ENCODE peak calls at places on chromosomes 1 and 21, in five cellular contexts. Z, I, U, N and L are unnamed samples. For H3K4me1, the result is how much of the 10 kb centered on the place peaks cover.

GRCh38 chr1:149997585-149998262 is 12.8 kb downstream of the OTUD7B start:
- DNase-seq in I (no peak), Z (no peak), N (no peak), U (no peak), L (no peak)

GRCh38 chr1:240646861-240647260 is 34.9 kb upstream of the GREM2 start:
- DNase-seq in I (peak), Z (no peak), N (no peak), U (no peak), L (no peak)

GRCh38 chr1:180381184-180381580 is 121.2 kb downstream of the ACBD6 start:
- DNase-seq in Z (no peak), N (no peak), I (no peak), U (no peak), L (no peak)

GRCh38 chr1:246788895-246789338 is 64.7 kb downstream of the SCCPDH start:
- DNase-seq in U (no peak), Z (no peak), N (no peak), I (no peak), L (peak)

GRCh38 chr1:117817629-117818028 is 111.8 kb downstream of the GDAP2 start:
- DNase-seq in I (no peak), U (no peak), Z (no peak), N (no peak), L (no peak)

GRCh38 chr1:2543543-2544092 is 12.6 kb upstream of the TNFRSF14 start:
- DNase-seq in Z (peak), I (no peak), U (no peak), N (peak), L (no peak)

GRCh38 chr21:32328595-32328994 is 29.9 kb downstream of the MRAP start:
- DNase-seq in I (no peak), Z (no peak), N (peak), U (no peak), L (no peak)

GRCh38 chr1:18926315-18927081 is 24.1 kb upstream of the ALDH4A1 start:
- DNase-seq in Z (no peak), N (peak), I (peak), U (no peak), L (no peak)

GRCh38 chr1:94871031-94871430 is 50.9 kb downstream of the SLC44A3 start:
- DNase-seq in I (peak), Z (no peak), U (no peak), N (peak), L (no peak)

GRCh38 chr1:173210273-173210672 is 3.1 kb upstream of the TNFSF4 start:
- DNase-seq in I (no peak), Z (no peak), U (no peak), N (no peak), L (no peak)

GRCh38 chr1:12528021-12528852 is 89.8 kb downstream of the DHRS3 start:
- DNase-seq in U (no peak), I (no peak), Z (no peak), N (peak), L (no peak)

GRCh38 chr1:203669739-203670138 is 43.1 kb downstream of the ATP2B4 start:
- DNase-seq in U (no peak), I (no peak), Z (no peak), N (peak), L (no peak)

GRCh38 chr21:42766756-42767560 is 112.4 kb downstream of the WDR4 start:
- DNase-seq in N (no peak), U (no peak), I (no peak), Z (no peak), L (no peak)

GRCh38 chr1:243748227-243748626 is 101.8 kb downstream of the AKT3 start:
- DNase-seq in N (no peak), U (no peak), I (no peak), Z (no peak), L (no peak)

GRCh38 chr1:18817316-18817715 is 42.1 kb downstream of the TAS1R2 start:
- DNase-seq in N (no peak), Z (no peak), U (no peak), I (no peak), L (no peak)

GRCh38 chr1:199778324-199778955 is 249.1 kb upstream of the NR5A2 start:
- DNase-seq in I (no peak), U (no peak), N (peak), Z (no peak), L (no peak)

DNA sequence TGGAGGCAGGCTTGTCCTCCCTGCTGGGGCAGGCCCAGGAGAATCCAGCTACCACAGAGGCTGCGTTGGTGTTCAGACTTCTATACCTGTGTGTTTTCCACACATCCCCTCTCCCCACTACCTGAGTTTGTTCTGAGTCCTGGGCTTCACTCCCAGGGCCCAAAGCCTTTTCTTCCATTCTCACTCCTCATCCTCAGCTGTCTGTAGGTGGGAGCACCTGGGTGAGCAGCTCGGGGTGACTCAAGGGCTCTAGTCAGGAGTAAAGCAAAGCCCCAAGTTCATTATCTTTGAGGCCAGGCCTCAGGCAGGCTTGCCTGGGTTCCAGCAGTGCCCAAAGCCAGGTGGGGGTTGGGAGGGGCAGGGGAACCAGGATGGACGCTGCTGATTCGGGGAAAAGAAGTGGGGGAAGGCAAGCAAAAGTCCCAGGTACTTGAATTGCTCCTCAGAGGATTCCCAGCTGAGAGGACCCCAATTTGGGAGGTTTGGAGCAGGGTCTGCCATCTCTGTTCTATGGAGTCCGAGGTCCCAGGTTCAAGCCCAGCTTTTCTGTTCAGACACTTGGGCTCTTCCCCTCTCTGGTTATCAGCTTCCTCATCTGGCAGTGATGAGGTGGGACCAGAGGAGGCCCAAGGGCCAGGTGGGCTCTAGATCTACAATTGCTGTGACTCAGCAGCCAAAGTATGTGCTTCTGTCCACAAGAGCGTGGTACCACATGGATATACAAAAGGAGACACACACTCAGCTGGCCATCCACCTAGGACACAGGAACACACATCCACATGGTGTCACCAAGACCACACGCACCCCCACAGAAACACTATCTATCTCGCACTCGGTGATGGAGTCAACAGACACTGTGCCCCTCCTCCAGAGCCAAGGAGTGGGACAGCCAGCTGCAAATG is 5.8 kb upstream of the PTPN7 start:
- DNase-seq in Z (no peak), U (no peak), I (no peak), N (no peak), L (no peak)
- H3K4me1 ChIP-seq in Z (under half), U (under half), I (under half), N (under half), L (under half)

DNA sequence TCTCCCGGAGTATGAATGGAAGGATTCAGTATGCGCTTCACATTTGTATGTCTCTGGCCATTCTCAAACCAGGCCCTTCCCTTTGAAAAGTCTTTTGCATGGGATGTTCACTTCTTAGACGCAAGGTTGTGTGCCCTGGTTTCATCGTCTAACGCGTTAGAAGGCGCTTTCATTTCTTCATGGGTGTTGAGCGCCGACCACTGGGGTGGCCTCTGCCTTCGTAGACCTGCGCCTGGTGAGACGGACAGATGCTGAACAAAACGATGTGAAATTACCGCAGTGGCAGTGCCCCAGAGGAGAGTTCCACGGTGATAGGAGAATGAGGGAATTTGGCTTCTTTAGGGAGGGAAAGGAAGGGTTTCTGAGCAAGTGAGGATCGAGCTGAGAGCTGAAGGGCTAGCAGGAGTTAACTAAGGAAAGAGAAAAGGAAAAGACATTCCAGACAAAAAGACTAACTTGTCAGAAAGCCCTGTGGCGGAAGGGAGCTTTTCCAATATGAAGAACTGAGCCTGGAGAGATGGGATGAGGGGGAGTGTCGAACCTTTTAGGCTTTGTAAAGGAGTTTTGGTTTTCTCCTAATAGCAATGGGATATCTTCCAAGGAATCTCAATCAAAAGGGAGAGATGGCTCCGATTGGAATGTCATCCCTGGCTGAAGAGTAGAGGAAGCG is 904 bp downstream of the GGPS1 start:
- DNase-seq in U (no peak), I (no peak), Z (no peak), N (no peak), L (no peak)
- H2BK12ac ChIP-seq in U (no peak), I (no peak), Z (no peak), N (peak), L (no peak)

GRCh38 chr1:164602480-164603093 is 43.6 kb downstream of the PBX1 start:
- DNase-seq in I (no peak), N (peak), U (peak), Z (no peak), L (peak)

GRCh38 chr1:164599272-164599671 is 40.3 kb downstream of the PBX1 start:
- DNase-seq in Z (no peak), N (no peak), I (no peak), U (no peak), L (no peak)

GRCh38 chr1:164598719-164599118 is 39.7 kb downstream of the PBX1 start:
- DNase-seq in U (no peak), Z (no peak), N (no peak), I (no peak), L (no peak)

GRCh38 chr1:164602142-164602429 is 43.1 kb downstream of the PBX1 start:
- DNase-seq in U (no peak), N (no peak), Z (no peak), I (peak), L (peak)

GRCh38 chr1:164601399-164602141 is 42.6 kb downstream of the PBX1 start:
- DNase-seq in Z (no peak), U (no peak), N (no peak), I (no peak), L (no peak)
- H3K18ac ChIP-seq in Z (no peak), U (peak), N (no peak), I (peak), L (peak)

GRCh38 chr1:230102472-230102871 is 35.4 kb downstream of the GALNT2 start:
- DNase-seq in Z (no peak), U (no peak), N (peak), I (no peak), L (no peak)

GRCh38 chr1:230099435-230099834 is 32.4 kb downstream of the GALNT2 start:
- DNase-seq in I (no peak), U (no peak), Z (no peak), N (no peak), L (no peak)

GRCh38 chr1:230102046-230102445 is 35.0 kb downstream of the GALNT2 start:
- DNase-seq in Z (no peak), I (no peak), U (no peak), N (no peak), L (no peak)

GRCh38 chr1:230101556-230101955 is 34.5 kb downstream of the GALNT2 start:
- DNase-seq in N (no peak), I (no peak), U (no peak), Z (no peak), L (no peak)

GRCh38 chr1:230100932-230101331 is 33.9 kb downstream of the GALNT2 start:
- DNase-seq in I (no peak), N (no peak), Z (no peak), U (no peak), L (no peak)
- H3K4me1 ChIP-seq in I (under half), N (under half), Z (under half), U (under half), L (under half)

GRCh38 chr1:43542515-43543458 is 12.1 kb downstream of the PTPRF start:
- DNase-seq in N (no peak), Z (no peak), U (no peak), I (peak), L (no peak)
- H2BK12ac ChIP-seq in N (no peak), Z (no peak), U (no peak), I (no peak), L (no peak)

GRCh38 chr1:225819346-225820192 is 9.6 kb downstream of the EPHX1 start:
- DNase-seq in N (no peak), I (no peak), U (no peak), Z (no peak), L (no peak)

GRCh38 chr1:225816643-225817538 is 7.0 kb downstream of the EPHX1 start:
- DNase-seq in I (no peak), N (no peak), U (no peak), Z (no peak), L (no peak)

GRCh38 chr1:225815526-225816178 is 5.7 kb downstream of the EPHX1 start:
- DNase-seq in Z (no peak), U (no peak), I (no peak), N (no peak), L (no peak)

GRCh38 chr1:225818229-225818628 is 8.3 kb downstream of the EPHX1 start:
- DNase-seq in N (no peak), Z (no peak), I (no peak), U (no peak), L (no peak)

GRCh38 chr1:225817611-225818061 is 7.7 kb downstream of the EPHX1 start:
- DNase-seq in Z (no peak), N (peak), I (no peak), U (no peak), L (peak)
- H3K18ac ChIP-seq in Z (peak), N (peak), I (no peak), U (peak), L (peak)

DNA sequence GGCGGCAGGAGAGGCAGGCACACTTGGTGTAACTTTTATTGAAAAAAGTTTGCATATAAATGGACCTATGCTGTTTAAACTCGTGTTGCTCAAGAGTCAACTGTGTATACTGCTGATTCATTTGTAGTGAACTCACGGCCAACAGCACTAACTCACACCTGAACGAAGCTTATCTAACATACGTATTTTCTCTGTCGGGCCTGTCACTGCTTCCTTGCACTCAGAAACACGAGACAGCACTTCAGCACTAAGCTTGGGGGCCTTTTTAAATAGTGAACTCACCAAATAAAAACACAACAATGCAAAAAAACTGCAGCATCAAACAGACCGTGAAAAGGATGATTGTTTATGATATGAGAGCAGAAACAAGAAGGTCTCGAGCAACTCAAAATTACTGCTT is 58.9 kb upstream of the NEK2 start:
- DNase-seq in Z (no peak), N (no peak), I (no peak), U (no peak), L (no peak)
- H3K4me1 ChIP-seq in Z (under half), N (under half), I (under half), U (under half), L (under half)

GRCh38 chr1:63651110-63651776 is 58.0 kb downstream of the PGM1 start:
- DNase-seq in I (peak), Z (no peak), U (no peak), N (no peak), L (no peak)

GRCh38 chr1:63643517-63643916 is 50.3 kb downstream of the PGM1 start:
- DNase-seq in Z (no peak), N (no peak), U (no peak), I (no peak), L (no peak)

GRCh38 chr1:63643926-63644325 is 50.7 kb downstream of the PGM1 start:
- DNase-seq in U (no peak), N (no peak), Z (no peak), I (no peak), L (no peak)

GRCh38 chr1:63645301-63645700 is 52.1 kb downstream of the PGM1 start:
- DNase-seq in I (no peak), U (no peak), N (no peak), Z (no peak), L (no peak)

DNA sequence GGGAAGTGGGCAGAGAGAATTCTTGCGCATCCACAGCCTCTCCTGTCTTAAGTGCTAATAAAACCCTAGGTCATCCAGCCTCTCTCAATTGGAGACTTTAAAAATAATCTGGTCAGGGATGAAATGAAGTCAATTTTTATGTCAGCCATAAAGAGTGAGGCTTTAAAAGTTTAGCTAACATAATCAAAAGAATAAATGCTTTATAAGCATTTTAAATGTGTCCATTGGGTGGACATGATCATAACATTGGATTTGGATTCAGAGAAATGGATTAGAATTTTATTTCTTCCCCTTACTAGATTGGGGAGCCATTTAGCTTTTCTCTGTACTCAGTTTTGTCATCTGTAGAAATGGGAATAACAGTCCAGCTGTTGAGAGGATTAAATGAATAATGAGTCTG is 55.5 kb downstream of the PGM1 start:
- DNase-seq in Z (no peak), N (no peak), I (no peak), U (no peak), L (no peak)
- H2BK12ac ChIP-seq in Z (no peak), N (no peak), I (no peak), U (no peak), L (no peak)